ENCODE peak calls at places on chromosome 5, in seven cellular contexts. One of them, this sample, is unnamed.

GRCh38 chr5:44603496-44604272 is 205.1 kb upstream of the MRPS30 start:
- DNase-seq in stomach: no peak
- DNase-seq in H1: peak; percentile 75
- DNase-seq in tibial nerve: no peak
- DNase-seq in right lobe of liver: no peak
- DNase-seq in esophagus squamous epithelium: no peak
- DNase-seq in heart left ventricle: no peak
- DNase-seq in this sample: no peak

GRCh38 chr5:15995206-15996052 is 184.2 kb downstream of the MARCHF11 start:
- DNase-seq in stomach: no peak
- DNase-seq in esophagus squamous epithelium: no peak
- DNase-seq in tibial nerve: no peak
- DNase-seq in heart left ventricle: no peak
- DNase-seq in H1: peak; percentile 48
- DNase-seq in right lobe of liver: no peak
- DNase-seq in this sample: no peak

GRCh38 chr5:150398432-150399157 is 14.1 kb downstream of the CD74 start:
- DNase-seq in right lobe of liver: no peak
- DNase-seq in heart left ventricle: no peak
- DNase-seq in H1: no peak
- DNase-seq in tibial nerve: no peak
- DNase-seq in esophagus squamous epithelium: no peak
- DNase-seq in stomach: peak; percentile 50
- DNase-seq in this sample: no peak

GRCh38 chr5:154962494-154962893 is 21.6 kb downstream of the MRPL22 start:
- DNase-seq in heart left ventricle: no peak
- DNase-seq in H1: no peak
- DNase-seq in stomach: no peak
- DNase-seq in esophagus squamous epithelium: no peak
- DNase-seq in tibial nerve: no peak
- DNase-seq in right lobe of liver: no peak
- DNase-seq in this sample: no peak

GRCh38 chr5:126988021-126988569 is 42.3 kb downstream of the MARCHF3 start:
- DNase-seq in tibial nerve: no peak
- DNase-seq in heart left ventricle: no peak
- DNase-seq in esophagus squamous epithelium: no peak
- DNase-seq in H1: no peak
- DNase-seq in right lobe of liver: no peak
- DNase-seq in stomach: no peak
- DNase-seq in this sample: no peak

GRCh38 chr5:10760033-10760975 is 730 bp downstream of the DAP start:
- DNase-seq in tibial nerve: no peak
- DNase-seq in H1: no peak
- DNase-seq in heart left ventricle: peak; percentile 67
- DNase-seq in esophagus squamous epithelium: no peak
- DNase-seq in stomach: peak; percentile 78
- DNase-seq in right lobe of liver: peak; percentile 87
- DNase-seq in this sample: peak; percentile 46

GRCh38 chr5:114089247-114089646 is 272.6 kb upstream of the KCNN2 start:
- DNase-seq in heart left ventricle: no peak
- DNase-seq in tibial nerve: no peak
- DNase-seq in right lobe of liver: no peak
- DNase-seq in esophagus squamous epithelium: no peak
- DNase-seq in H1: no peak
- DNase-seq in stomach: no peak
- DNase-seq in this sample: no peak

GRCh38 chr5:54403121-54403520 is 52.4 kb upstream of the HSPB3 start:
- DNase-seq in tibial nerve: no peak
- DNase-seq in esophagus squamous epithelium: no peak
- DNase-seq in H1: no peak
- DNase-seq in right lobe of liver: no peak
- DNase-seq in heart left ventricle: no peak
- DNase-seq in stomach: no peak
- DNase-seq in this sample: no peak

GRCh38 chr5:20224046-20224445 is 236.0 kb upstream of the CDH18 start:
- DNase-seq in right lobe of liver: no peak
- DNase-seq in stomach: no peak
- DNase-seq in heart left ventricle: no peak
- DNase-seq in tibial nerve: no peak
- DNase-seq in esophagus squamous epithelium: no peak
- DNase-seq in H1: no peak
- DNase-seq in this sample: no peak

GRCh38 chr5:36370073-36370472 is 68.4 kb upstream of the RANBP3L start:
- DNase-seq in esophagus squamous epithelium: no peak
- DNase-seq in H1: no peak
- DNase-seq in stomach: no peak
- DNase-seq in right lobe of liver: no peak
- DNase-seq in tibial nerve: no peak
- DNase-seq in heart left ventricle: no peak
- DNase-seq in this sample: no peak

GRCh38 chr5:1686066-1686802 is 113.4 kb downstream of the MRPL36 start:
- DNase-seq in esophagus squamous epithelium: no peak
- DNase-seq in H1: peak; percentile 43
- DNase-seq in stomach: no peak
- DNase-seq in right lobe of liver: no peak
- DNase-seq in tibial nerve: no peak
- DNase-seq in heart left ventricle: no peak
- DNase-seq in this sample: peak; percentile 2

GRCh38 chr5:1526681-1527131 is 2.9 kb upstream of the LPCAT1 start:
- DNase-seq in H1: no peak
- DNase-seq in stomach: peak; percentile 21
- DNase-seq in tibial nerve: peak; percentile 1
- DNase-seq in heart left ventricle: no peak
- DNase-seq in right lobe of liver: peak; percentile 39
- DNase-seq in esophagus squamous epithelium: no peak
- DNase-seq in this sample: peak; percentile 19

GRCh38 chr5:38601843-38602424 is 45.5 kb upstream of the LIFR start:
- DNase-seq in H1: no peak
- DNase-seq in heart left ventricle: no peak
- DNase-seq in stomach: no peak
- DNase-seq in tibial nerve: no peak
- DNase-seq in right lobe of liver: no peak
- DNase-seq in esophagus squamous epithelium: no peak
- DNase-seq in this sample: no peak

GRCh38 chr5:65799857-65800256 is 77.9 kb downstream of the NLN start:
- DNase-seq in stomach: no peak
- DNase-seq in tibial nerve: no peak
- DNase-seq in esophagus squamous epithelium: no peak
- DNase-seq in H1: no peak
- DNase-seq in heart left ventricle: no peak
- DNase-seq in right lobe of liver: no peak
- DNase-seq in this sample: no peak

GRCh38 chr5:24591426-24591825 is 53.4 kb downstream of the CDH10 start:
- DNase-seq in right lobe of liver: no peak
- DNase-seq in tibial nerve: no peak
- DNase-seq in heart left ventricle: no peak
- DNase-seq in stomach: no peak
- DNase-seq in esophagus squamous epithelium: no peak
- DNase-seq in H1: no peak
- DNase-seq in this sample: no peak

GRCh38 chr5:149886060-149886459 is 58.5 kb downstream of the PDE6A start:
- DNase-seq in heart left ventricle: no peak
- DNase-seq in stomach: no peak
- DNase-seq in H1: no peak
- DNase-seq in esophagus squamous epithelium: no peak
- DNase-seq in tibial nerve: no peak
- DNase-seq in right lobe of liver: no peak
- DNase-seq in this sample: no peak

GRCh38 chr5:6703791-6704190 is 9.4 kb upstream of the TENT4A start:
- DNase-seq in tibial nerve: no peak
- DNase-seq in heart left ventricle: no peak
- DNase-seq in stomach: no peak
- DNase-seq in right lobe of liver: no peak
- DNase-seq in esophagus squamous epithelium: no peak
- DNase-seq in H1: no peak
- DNase-seq in this sample: no peak

GRCh38 chr5:68187268-68188055 is 28.1 kb upstream of the PIK3R1 start:
- DNase-seq in esophagus squamous epithelium: no peak
- DNase-seq in H1: peak; percentile 81
- DNase-seq in tibial nerve: no peak
- DNase-seq in stomach: no peak
- DNase-seq in heart left ventricle: peak; percentile 70
- DNase-seq in right lobe of liver: no peak
- DNase-seq in this sample: no peak

GRCh38 chr5:68711311-68712200 is 382.3 kb upstream of the SLC30A5 start:
- DNase-seq in heart left ventricle: no peak
- DNase-seq in H1: no peak
- DNase-seq in esophagus squamous epithelium: no peak
- DNase-seq in tibial nerve: no peak
- DNase-seq in right lobe of liver: no peak
- DNase-seq in stomach: no peak
- DNase-seq in this sample: no peak

DNA sequence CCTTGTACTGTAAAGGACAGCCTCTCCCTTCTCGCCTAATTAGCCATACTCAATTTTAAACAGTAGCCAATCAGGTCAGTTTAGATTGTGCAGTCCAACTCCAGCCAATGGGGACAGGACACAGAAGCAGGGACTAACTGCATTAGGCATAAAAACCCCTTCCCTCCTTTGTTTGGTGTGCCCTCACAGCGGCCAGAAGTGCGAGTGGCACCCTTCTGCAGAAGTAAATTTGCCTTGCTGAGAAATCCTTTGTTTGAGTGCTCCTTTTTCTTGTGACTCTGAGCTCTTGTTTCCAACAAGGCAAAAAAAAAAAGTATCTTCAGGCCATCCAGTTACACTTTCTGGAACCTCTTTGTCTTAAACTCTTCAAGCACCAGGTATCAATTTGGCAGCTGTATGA is 97.4 kb downstream of the FAM114A2 start:
- DNase-seq in heart left ventricle: no peak
- DNase-seq in tibial nerve: no peak
- DNase-seq in H1: no peak
- DNase-seq in esophagus squamous epithelium: no peak
- DNase-seq in right lobe of liver: no peak
- DNase-seq in stomach: no peak
- DNase-seq in this sample: no peak
- H3K9me3 ChIP-seq in heart left ventricle: peaks cover 6% of the 10 kb centered on the region
- H3K9me3 ChIP-seq in tibial nerve: no peaks in the 10 kb centered on the region
- H3K9me3 ChIP-seq in H1: peaks cover 17% of the 10 kb centered on the region
- H3K9me3 ChIP-seq in esophagus squamous epithelium: no peaks in the 10 kb centered on the region
- H3K9me3 ChIP-seq in right lobe of liver: peaks cover 9% of the 10 kb centered on the region
- H3K9me3 ChIP-seq in stomach: peaks cover 61% of the 10 kb centered on the region
- H3K9me3 ChIP-seq in this sample: no peaks in the 10 kb centered on the region

DNA sequence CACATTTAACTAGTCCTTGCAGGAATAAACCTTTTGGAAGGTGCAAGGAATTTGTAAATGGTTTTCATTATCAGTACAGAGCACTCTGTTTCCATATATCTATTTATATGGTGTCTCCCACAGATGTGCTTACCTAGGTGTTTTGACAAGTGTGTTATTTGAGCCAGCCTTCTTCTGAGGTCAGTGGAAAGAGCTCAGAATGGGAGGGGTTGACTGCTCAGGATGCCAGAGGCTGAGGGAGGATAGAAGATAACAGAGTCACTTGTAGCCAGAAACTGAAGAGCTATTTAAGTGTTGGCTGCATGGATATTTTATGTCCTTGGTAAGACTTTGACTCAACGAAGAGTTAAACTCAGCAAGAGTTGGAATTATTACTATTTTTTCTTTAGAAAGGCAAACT is 5.0 kb downstream of the CMYA5 start:
- DNase-seq in esophagus squamous epithelium: no peak
- DNase-seq in right lobe of liver: no peak
- DNase-seq in H1: no peak
- DNase-seq in stomach: no peak
- DNase-seq in heart left ventricle: no peak
- DNase-seq in tibial nerve: no peak
- DNase-seq in this sample: no peak
- TF ChIP-seq POLR2A in esophagus squamous epithelium: no peak
- TF ChIP-seq POLR2A in right lobe of liver: no peak
- TF ChIP-seq POLR2A in H1: no peak
- TF ChIP-seq POLR2A in stomach: no peak
- TF ChIP-seq POLR2A in heart left ventricle: no peak
- TF ChIP-seq POLR2A in tibial nerve: no peak
- TF ChIP-seq POLR2A in this sample: no peak

DNA sequence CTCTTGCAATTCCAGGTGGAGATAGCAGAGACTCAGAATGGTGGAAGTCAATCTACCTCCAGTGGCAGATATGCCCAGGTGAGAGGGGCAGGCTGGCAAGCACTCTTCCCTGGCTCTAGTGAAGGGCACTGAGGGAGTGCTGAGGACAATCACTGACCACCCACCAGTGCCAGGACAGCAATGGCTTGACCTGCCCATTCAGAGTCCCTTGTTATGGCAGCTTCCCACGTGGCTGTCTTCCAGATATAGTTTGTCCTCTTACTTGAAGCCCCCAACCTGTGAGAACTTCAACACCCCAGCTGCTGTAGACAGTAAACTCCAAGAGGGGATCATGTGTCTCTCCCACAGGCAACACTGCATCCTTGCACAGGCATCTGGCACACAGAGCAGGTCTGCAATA is 104.7 kb downstream of the LHFPL2 start:
- DNase-seq in esophagus squamous epithelium: no peak
- DNase-seq in heart left ventricle: no peak
- DNase-seq in H1: no peak
- DNase-seq in tibial nerve: no peak
- DNase-seq in stomach: no peak
- DNase-seq in right lobe of liver: no peak
- DNase-seq in this sample: no peak
- H3K4me1 ChIP-seq in esophagus squamous epithelium: peaks cover 43% of the 10 kb centered on the region
- H3K4me1 ChIP-seq in heart left ventricle: peaks cover 15% of the 10 kb centered on the region
- H3K4me1 ChIP-seq in H1: peaks cover 10% of the 10 kb centered on the region
- H3K4me1 ChIP-seq in tibial nerve: peaks cover 42% of the 10 kb centered on the region
- H3K4me1 ChIP-seq in stomach: peaks cover 44% of the 10 kb centered on the region
- H3K4me1 ChIP-seq in right lobe of liver: no peaks in the 10 kb centered on the region
- H3K4me1 ChIP-seq in this sample: no peaks in the 10 kb centered on the region

GRCh38 chr5:169970911-169971436 is 9.3 kb downstream of the INSYN2B start:
- DNase-seq in right lobe of liver: peak; percentile 52
- DNase-seq in tibial nerve: no peak
- DNase-seq in esophagus squamous epithelium: no peak
- DNase-seq in H1: no peak
- DNase-seq in stomach: no peak
- DNase-seq in heart left ventricle: peak; percentile 66
- DNase-seq in this sample: no peak
- H3K9me3 ChIP-seq in right lobe of liver: no peaks in the 10 kb centered on the region
- H3K9me3 ChIP-seq in tibial nerve: no peaks in the 10 kb centered on the region
- H3K9me3 ChIP-seq in esophagus squamous epithelium: no peaks in the 10 kb centered on the region
- H3K9me3 ChIP-seq in H1: no peaks in the 10 kb centered on the region
- H3K9me3 ChIP-seq in stomach: no peaks in the 10 kb centered on the region
- H3K9me3 ChIP-seq in heart left ventricle: no peaks in the 10 kb centered on the region
- H3K9me3 ChIP-seq in this sample: no peaks in the 10 kb centered on the region

DNA sequence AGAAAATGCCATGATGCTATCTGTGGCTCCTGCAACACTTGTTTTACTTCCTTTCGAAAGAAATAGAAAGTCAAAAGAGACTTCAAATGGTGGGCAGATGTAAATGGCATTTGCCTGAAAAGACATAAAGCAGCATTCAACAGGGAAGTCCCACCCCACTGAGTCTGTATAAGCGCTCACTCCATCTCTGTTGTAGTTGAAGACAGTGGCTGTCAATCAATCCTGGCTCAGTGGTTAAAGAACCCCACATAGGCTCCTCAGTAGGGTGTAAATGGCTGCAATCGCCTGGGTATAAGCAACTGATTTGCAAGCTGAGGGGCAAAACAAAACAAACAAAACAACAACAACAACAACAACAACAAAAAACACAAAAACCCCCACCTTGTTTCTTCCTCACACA is 158.7 kb downstream of the EFNA5 start:
- DNase-seq in right lobe of liver: no peak
- DNase-seq in tibial nerve: no peak
- DNase-seq in esophagus squamous epithelium: no peak
- DNase-seq in stomach: no peak
- DNase-seq in H1: no peak
- DNase-seq in heart left ventricle: no peak
- DNase-seq in this sample: no peak
- TF ChIP-seq POLR2A in right lobe of liver: no peak
- TF ChIP-seq POLR2A in tibial nerve: no peak
- TF ChIP-seq POLR2A in esophagus squamous epithelium: no peak
- TF ChIP-seq POLR2A in stomach: no peak
- TF ChIP-seq POLR2A in H1: no peak
- TF ChIP-seq POLR2A in heart left ventricle: no peak
- TF ChIP-seq POLR2A in this sample: no peak

This sample was measured in Peyer's patch.